ENCODE peak calls at places on chromosomes 1 and 21, in five cellular contexts. D is vagina; I is WERI-Rb-1; F is CD8-positive, alpha-beta T cell; E is H1. T is an unnamed sample.

GRCh38 chr1:214004795-214005194 is 17.0 kb downstream of the PROX1 start:
- DNase-seq in F (no peak), I (no peak), D (no peak), E (no peak), T (no peak)

GRCh38 chr1:173202430-173203145 is 4.5 kb downstream of the TNFSF4 start:
- DNase-seq in I (peak), F (no peak), E (no peak), D (no peak), T (no peak)

GRCh38 chr1:108075055-108075454 is 110.1 kb upstream of the VAV3 start:
- DNase-seq in I (no peak), F (no peak), D (no peak), E (no peak), T (no peak)

GRCh38 chr1:66388918-66389317 is 145.0 kb upstream of the SGIP1 start:
- DNase-seq in E (no peak), I (no peak), F (no peak), D (no peak), T (no peak)

GRCh38 chr1:153375511-153375910 is at the start of gene S100A12:
- DNase-seq in I (no peak), F (no peak), D (peak), E (no peak), T (no peak)

GRCh38 chr1:212678456-212679410 is 20.9 kb downstream of the BATF3 start:
- DNase-seq in D (no peak), I (no peak), E (no peak), F (no peak), T (no peak)

GRCh38 chr1:202862672-202863560 is 26.0 kb downstream of the RABIF start:
- DNase-seq in I (peak), D (no peak), F (no peak), E (no peak), T (no peak)

GRCh38 chr1:7247158-7247557 is 461.9 kb downstream of the CAMTA1 start:
- DNase-seq in F (no peak), I (no peak), E (no peak), D (peak), T (no peak)

GRCh38 chr1:151520359-151520758 is 9.2 kb downstream of the CGN start:
- DNase-seq in D (no peak), F (no peak), E (no peak), I (no peak), T (no peak)

GRCh38 chr1:32724678-32725594 is 22.4 kb upstream of the SYNC start:
- DNase-seq in D (no peak), E (peak), F (no peak), I (no peak), T (no peak)

GRCh38 chr21:17498586-17498985 is 14.3 kb upstream of the CXADR start:
- DNase-seq in D (no peak), F (no peak), I (no peak), E (no peak), T (no peak)

GRCh38 chr1:52955129-52955970 is 28.3 kb downstream of the SCP2 start:
- DNase-seq in E (no peak), F (no peak), D (no peak), I (no peak), T (no peak)

GRCh38 chr1:116373451-116374339 is 651 bp downstream of the ATP1A1 start:
- DNase-seq in D (no peak), I (peak), E (peak), F (peak), T (no peak)

GRCh38 chr21:46347791-46348381 is 23.9 kb downstream of the PCNT start:
- DNase-seq in E (no peak), I (no peak), D (no peak), F (no peak), T (no peak)

GRCh38 chr21:15276243-15276642 is 211.4 kb upstream of the NRIP1 start:
- DNase-seq in I (no peak), F (no peak), E (no peak), D (no peak), T (no peak)

GRCh38 chr1:43063394-43064219 is 104.9 kb upstream of the SLC2A1 start:
- DNase-seq in E (no peak), F (no peak), I (no peak), D (no peak), T (no peak)

GRCh38 chr1:91732291-91732953 is 153.5 kb downstream of the TGFBR3 start:
- DNase-seq in I (no peak), D (peak), E (no peak), F (no peak), T (no peak)

GRCh38 chr1:236284291-236284711 is 2.5 kb upstream of the ERO1B start:
- DNase-seq in F (no peak), D (no peak), E (no peak), I (no peak), T (no peak)

GRCh38 chr1:183075861-183076260 is 52.6 kb downstream of the LAMC1 start:
- DNase-seq in D (no peak), E (no peak), I (no peak), F (no peak), T (no peak)

GRCh38 chr1:20571427-20571826 is 17.5 kb upstream of the CDA start:
- DNase-seq in E (no peak), I (no peak), F (no peak), D (no peak), T (no peak)

GRCh38 chr1:3581296-3581695 is 30.0 kb downstream of the MEGF6 start:
- DNase-seq in I (no peak), E (no peak), F (no peak), D (no peak), T (no peak)

GRCh38 chr1:154474802-154475201 is 27.2 kb upstream of the TDRD10 start:
- DNase-seq in D (no peak), I (no peak), F (no peak), E (no peak), T (peak)

GRCh38 chr1:17162941-17163340 is 42.0 kb upstream of the PADI1 start:
- DNase-seq in I (no peak), D (peak), E (no peak), F (no peak), T (no peak)

DNA sequence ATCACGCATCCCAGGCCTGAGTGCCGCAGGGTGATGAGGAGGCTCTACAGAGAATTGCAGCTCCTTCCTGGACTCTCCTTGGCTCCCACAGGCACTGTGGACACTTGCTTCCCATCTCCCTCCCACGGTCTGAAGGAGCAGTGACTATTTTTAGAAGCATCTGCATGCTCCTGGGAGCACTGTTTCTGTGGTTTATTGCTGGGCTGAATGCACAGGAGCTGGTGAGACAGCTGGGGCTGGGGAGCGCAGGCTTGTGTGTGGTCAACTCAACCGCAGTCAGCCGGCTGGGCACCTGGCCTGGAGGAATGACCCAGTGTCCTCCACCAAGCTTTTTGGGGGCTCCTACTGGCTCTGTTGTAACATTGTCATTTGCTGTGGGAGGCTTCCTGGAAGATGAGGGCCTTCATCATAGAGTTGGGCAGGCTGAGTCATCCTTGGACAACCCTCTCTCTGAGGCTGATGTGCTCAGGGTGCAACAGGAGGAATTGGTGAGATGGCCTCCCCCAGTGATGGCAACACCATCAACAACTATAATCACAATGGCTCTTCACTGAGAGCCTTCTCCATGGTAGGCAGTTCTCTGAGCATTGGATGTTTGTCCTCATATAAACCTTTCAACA is 1.7 kb downstream of the NFASC start:
- DNase-seq in I (no peak), E (no peak), D (no peak), F (no peak), T (no peak)
- H3K27ac ChIP-seq in I (no peak), E (no peak), D (no peak), F (no peak), T (peak)

GRCh38 chr1:180917306-180918065 is 4.8 kb downstream of the KIAA1614 start:
- DNase-seq in D (no peak), F (no peak), E (no peak), I (no peak), T (no peak)
- H3K27ac ChIP-seq in D (no peak), F (no peak), E (no peak), I (no peak), T (no peak)

GRCh38 chr1:158028956-158029355 is 35.5 kb downstream of the KIRREL1 start:
- DNase-seq in D (no peak), F (no peak), I (no peak), E (no peak), T (no peak)
- H3K27ac ChIP-seq in D (peak), F (no peak), I (no peak), E (no peak), T (no peak)

GRCh38 chr1:25100151-25100841 is 132.0 kb downstream of the SYF2 start:
- DNase-seq in F (no peak), I (no peak), D (no peak), E (no peak), T (no peak)

GRCh38 chr1:25095635-25096200 is 136.6 kb downstream of the SYF2 start:
- DNase-seq in E (no peak), F (no peak), I (no peak), D (no peak), T (no peak)

GRCh38 chr1:25099343-25099951 is 132.9 kb downstream of the SYF2 start:
- DNase-seq in D (no peak), E (no peak), I (peak), F (peak), T (peak)

GRCh38 chr1:25096307-25097150 is 135.8 kb downstream of the SYF2 start:
- DNase-seq in D (no peak), I (no peak), F (no peak), E (no peak), T (no peak)

DNA sequence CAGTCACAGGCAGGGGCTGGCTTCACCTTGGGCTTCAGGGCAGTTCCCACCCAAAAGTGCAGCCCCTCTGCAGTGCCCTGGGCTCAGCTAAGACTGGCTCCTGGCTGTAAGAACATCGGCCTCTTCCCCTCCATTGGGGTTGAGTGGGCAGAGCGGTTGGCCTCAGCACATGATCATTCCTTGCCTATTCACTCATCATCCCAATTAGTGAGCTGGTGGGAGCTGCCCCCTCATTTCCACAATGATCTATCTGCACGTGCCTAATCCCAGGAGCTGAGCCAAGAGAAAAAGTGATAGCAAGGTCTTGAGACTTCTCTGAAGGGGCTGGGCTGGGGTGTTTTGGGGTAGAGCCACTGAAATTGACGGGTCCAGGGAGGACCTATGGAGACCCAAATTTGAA is 133.6 kb downstream of the SYF2 start:
- DNase-seq in F (no peak), E (no peak), I (no peak), D (no peak), T (no peak)
- H3K27ac ChIP-seq in F (peak), E (no peak), I (no peak), D (no peak), T (no peak)

GRCh38 chr1:89609781-89610456 is 23.0 kb upstream of the LRRC8C start:
- DNase-seq in E (no peak), F (peak), D (no peak), I (no peak), T (no peak)
- H3K27ac ChIP-seq in E (no peak), F (peak), D (no peak), I (no peak), T (peak)

T was measured in substantia nigra.